ENCODE peak calls at places on chromosomes 1 and 21, in six cellular contexts. N is IMR-90, B is caudate nucleus, X is hypothalamus, V is transverse colon, Z is ovary. M is an unnamed sample.

GRCh38 chr1:41435570-41436178 is 48.8 kb downstream of the EDN2 start:
- DNase-seq in B (no peak), Z (no peak), V (no peak), X (no peak), N (no peak), M (no peak)

GRCh38 chr21:34942911-34943310 is 106.2 kb downstream of the RUNX1 start:
- DNase-seq in X (no peak), Z (no peak), V (no peak), B (no peak), N (no peak), M (no peak)

GRCh38 chr1:210587547-210587946 is 258.8 kb downstream of the HHAT start:
- DNase-seq in B (no peak), X (no peak), Z (no peak), V (no peak), N (peak; percentile 25), M (no peak)

GRCh38 chr1:26132128-26132824 is 20.7 kb downstream of the PDIK1L start:
- DNase-seq in X (no peak), B (no peak), V (no peak), N (no peak), Z (no peak), M (no peak)

GRCh38 chr1:32349211-32349708 is 13.0 kb downstream of the FAM229A start:
- DNase-seq in N (peak; percentile 81), B (no peak), V (peak; percentile 25), Z (no peak), X (no peak), M (no peak)

GRCh38 chr1:220426989-220427388 is 100.9 kb upstream of the MARK1 start:
- DNase-seq in X (no peak), N (no peak), V (no peak), B (no peak), Z (no peak), M (no peak)

GRCh38 chr1:62013264-62013663 is 181.4 kb upstream of the L1TD1 start:
- DNase-seq in V (no peak), N (no peak), Z (no peak), X (no peak), B (no peak), M (no peak)

GRCh38 chr1:2343023-2343935 is 48.1 kb downstream of the MORN1 start:
- DNase-seq in N (no peak), B (no peak), V (no peak), X (peak; percentile 24), Z (no peak), M (no peak)

GRCh38 chr1:242554577-242554976 is 30.1 kb upstream of the PLD5 start:
- DNase-seq in B (no peak), Z (no peak), X (no peak), N (no peak), V (no peak), M (no peak)

GRCh38 chr1:245831518-245831917 is 675.6 kb downstream of the SMYD3 start:
- DNase-seq in N (no peak), B (no peak), X (no peak), Z (no peak), V (no peak), M (no peak)

GRCh38 chr1:26191739-26192138 is 1.3 kb downstream of the CATSPER4 start:
- DNase-seq in B (no peak), Z (no peak), N (no peak), X (no peak), V (no peak), M (no peak)

GRCh38 chr1:30706528-30706927 is 16.9 kb downstream of the MATN1 start:
- DNase-seq in X (peak; percentile 40), N (peak; percentile 29), B (no peak), Z (no peak), V (no peak), M (no peak)

GRCh38 chr1:8083739-8084484 is 57.8 kb upstream of the ERRFI1 start:
- DNase-seq in Z (no peak), X (no peak), B (no peak), V (no peak), N (peak; percentile 90), M (no peak)

GRCh38 chr1:185721553-185721952 is 12.6 kb upstream of the HMCN1 start:
- DNase-seq in N (no peak), Z (no peak), X (no peak), B (no peak), V (no peak), M (no peak)

GRCh38 chr1:236338096-236338495 is 56.0 kb upstream of the EDARADD start:
- DNase-seq in N (peak; percentile 1), X (no peak), V (no peak), Z (no peak), B (no peak), M (no peak)

GRCh38 chr1:180551997-180552396 is 6.8 kb upstream of the OVAAL start:
- DNase-seq in V (no peak), X (no peak), B (no peak), Z (no peak), N (no peak), M (no peak)

GRCh38 chr1:67431869-67432578 is 1.8 kb upstream of the SERBP1 start:
- DNase-seq in Z (no peak), X (no peak), V (no peak), N (no peak), B (no peak), M (no peak)

GRCh38 chr1:67204298-67204697 is 38.0 kb downstream of the IL23R start:
- DNase-seq in B (no peak), V (no peak), X (no peak), Z (no peak), N (no peak), M (no peak)

GRCh38 chr1:167605576-167605975 is 24.5 kb upstream of the RCSD1 start:
- DNase-seq in N (no peak), V (no peak), B (no peak), X (no peak), Z (no peak), M (no peak)

GRCh38 chr1:19957779-19958178 is 21.6 kb downstream of the PLA2G2A start:
- DNase-seq in Z (no peak), N (no peak), X (no peak), B (no peak), V (no peak), M (no peak)

GRCh38 chr1:234958702-234959649 is 169.7 kb downstream of the TOMM20 start:
- DNase-seq in B (no peak), X (no peak), V (no peak), N (no peak), Z (no peak), M (no peak)